ENCODE peak calls at places on chromosomes 16 and 17, in six cellular contexts. R is cardiac fibroblast, O is MM.1S, E is WTC11, W is A549, V is cardiac muscle cell. J is an unnamed sample.

GRCh38 chr16:154223-155030 is 2.0 kb downstream of the HBZ start:
- DNase-seq in R (no peak), O (no peak), E (no peak), W (no peak), V (peak), J (peak)

GRCh38 chr17:58302919-58303551 is 22.3 kb upstream of the MPO start:
- DNase-seq in R (no peak), O (no peak), E (no peak), W (no peak), V (no peak), J (peak)

GRCh38 chr16:89953671-89954406 is 5.3 kb downstream of the DEF8 start:
- DNase-seq in R (no peak), O (no peak), E (no peak), W (no peak), V (no peak), J (peak)

GRCh38 chr17:76337413-76337777 is 16.3 kb downstream of the PRPSAP1 start:
- DNase-seq in R (peak), O (no peak), E (no peak), W (no peak), V (no peak), J (no peak)

GRCh38 chr17:81222620-81222905 is 202 bp downstream of the CEP131 start:
- DNase-seq in R (no peak), O (no peak), E (no peak), W (no peak), V (no peak), J (no peak)

GRCh38 chr16:68354816-68355215 is 44.0 kb downstream of the PRMT7 start:
- DNase-seq in R (no peak), O (no peak), E (no peak), W (no peak), V (no peak), J (no peak)

GRCh38 chr16:49587051-49587450 is 213.4 kb downstream of the C16orf78 start:
- DNase-seq in R (no peak), O (no peak), E (no peak), W (no peak), V (no peak), J (no peak)

GRCh38 chr16:86905302-86905701 is 327.0 kb downstream of the FOXL1 start:
- DNase-seq in R (no peak), O (no peak), E (no peak), W (no peak), V (no peak), J (no peak)

GRCh38 chr17:75617218-75617617 is 16.0 kb upstream of the SMIM5 start:
- DNase-seq in R (no peak), O (no peak), E (no peak), W (no peak), V (no peak), J (no peak)

GRCh38 chr17:63151981-63152523 is 186.0 kb downstream of the TANC2 start:
- DNase-seq in R (no peak), O (no peak), E (no peak), W (no peak), V (peak), J (no peak)

GRCh38 chr16:30032083-30032819 is 1.2 kb upstream of the TLCD3B start:
- DNase-seq in R (peak), O (peak), E (peak), W (peak), V (peak), J (peak)

GRCh38 chr16:58337090-58337444 is 42.2 kb upstream of the PRSS54 start:
- DNase-seq in R (no peak), O (no peak), E (no peak), W (no peak), V (no peak), J (no peak)

GRCh38 chr17:72118588-72119279 is 2.1 kb upstream of the SOX9 start:
- DNase-seq in R (peak), O (peak), E (peak), W (peak), V (peak), J (peak)

GRCh38 chr17:9768381-9768934 is 22.9 kb downstream of the DHRS7C start:
- DNase-seq in R (peak), O (no peak), E (no peak), W (peak), V (peak), J (peak)

GRCh38 chr17:7441202-7441705 is 1.9 kb downstream of the FGF11 start:
- DNase-seq in R (no peak), O (no peak), E (no peak), W (no peak), V (no peak), J (no peak)

GRCh38 chr17:7440113-7440822 is 956 bp downstream of the FGF11 start:
- DNase-seq in R (peak), O (no peak), E (peak), W (peak), V (peak), J (peak)

GRCh38 chr17:7442142-7442541 is 2.7 kb upstream of the CHRNB1 start:
- DNase-seq in R (no peak), O (no peak), E (no peak), W (no peak), V (no peak), J (no peak)

GRCh38 chr17:7439462-7440112 is at the start of gene FGF11:
- DNase-seq in R (no peak), O (no peak), E (no peak), W (no peak), V (peak), J (no peak)

DNA sequence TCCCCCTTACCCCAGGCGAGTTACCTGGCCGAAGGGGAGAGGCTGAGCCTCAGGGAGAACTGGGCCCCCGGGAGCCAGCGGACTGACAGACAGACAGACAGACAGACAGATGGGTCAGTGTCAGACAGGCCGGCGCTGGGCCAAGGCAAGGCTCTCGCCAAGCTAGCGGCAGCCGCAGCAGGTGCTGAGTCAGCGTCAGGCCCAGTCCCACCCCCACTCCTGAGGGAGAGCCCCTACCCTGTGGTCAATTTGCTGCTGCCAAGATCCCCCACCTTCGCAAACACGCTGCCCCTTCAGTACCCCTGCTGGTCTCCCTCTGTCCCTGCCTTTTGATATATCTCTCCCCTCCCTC is 1.5 kb downstream of the FGF11 start:
- DNase-seq in R (peak), O (no peak), E (peak), W (no peak), V (no peak), J (peak)
- TF ChIP-seq CTCF in R (peak), O (no peak), E (no peak), W (no peak), V (peak), J (no peak)

GRCh38 chr16:88310796-88311605 is 71.8 kb upstream of the ZNF469 start:
- DNase-seq in R (peak), O (no peak), E (no peak), W (no peak), V (no peak), J (no peak)

GRCh38 chr16:88309174-88309904 is 73.4 kb upstream of the ZNF469 start:
- DNase-seq in R (no peak), O (no peak), E (no peak), W (no peak), V (no peak), J (no peak)

GRCh38 chr16:88308441-88309173 is 74.2 kb upstream of the ZNF469 start:
- DNase-seq in R (no peak), O (no peak), E (no peak), W (no peak), V (no peak), J (no peak)

GRCh38 chr16:88312732-88313131 is 70.0 kb upstream of the ZNF469 start:
- DNase-seq in R (no peak), O (no peak), E (no peak), W (no peak), V (no peak), J (no peak)

GRCh38 chr16:88309905-88310259 is 72.9 kb upstream of the ZNF469 start:
- DNase-seq in R (no peak), O (no peak), E (peak), W (no peak), V (no peak), J (no peak)
- TF ChIP-seq CTCF in R (no peak), O (no peak), E (no peak), W (no peak), V (peak), J (peak)

GRCh38 chr16:54443352-54443751 is 156.8 kb upstream of the IRX3 start:
- DNase-seq in R (peak), O (no peak), E (no peak), W (no peak), V (no peak), J (no peak)
- TF ChIP-seq CTCF in R (no peak), O (no peak), E (no peak), W (no peak), V (no peak), J (no peak)

DNA sequence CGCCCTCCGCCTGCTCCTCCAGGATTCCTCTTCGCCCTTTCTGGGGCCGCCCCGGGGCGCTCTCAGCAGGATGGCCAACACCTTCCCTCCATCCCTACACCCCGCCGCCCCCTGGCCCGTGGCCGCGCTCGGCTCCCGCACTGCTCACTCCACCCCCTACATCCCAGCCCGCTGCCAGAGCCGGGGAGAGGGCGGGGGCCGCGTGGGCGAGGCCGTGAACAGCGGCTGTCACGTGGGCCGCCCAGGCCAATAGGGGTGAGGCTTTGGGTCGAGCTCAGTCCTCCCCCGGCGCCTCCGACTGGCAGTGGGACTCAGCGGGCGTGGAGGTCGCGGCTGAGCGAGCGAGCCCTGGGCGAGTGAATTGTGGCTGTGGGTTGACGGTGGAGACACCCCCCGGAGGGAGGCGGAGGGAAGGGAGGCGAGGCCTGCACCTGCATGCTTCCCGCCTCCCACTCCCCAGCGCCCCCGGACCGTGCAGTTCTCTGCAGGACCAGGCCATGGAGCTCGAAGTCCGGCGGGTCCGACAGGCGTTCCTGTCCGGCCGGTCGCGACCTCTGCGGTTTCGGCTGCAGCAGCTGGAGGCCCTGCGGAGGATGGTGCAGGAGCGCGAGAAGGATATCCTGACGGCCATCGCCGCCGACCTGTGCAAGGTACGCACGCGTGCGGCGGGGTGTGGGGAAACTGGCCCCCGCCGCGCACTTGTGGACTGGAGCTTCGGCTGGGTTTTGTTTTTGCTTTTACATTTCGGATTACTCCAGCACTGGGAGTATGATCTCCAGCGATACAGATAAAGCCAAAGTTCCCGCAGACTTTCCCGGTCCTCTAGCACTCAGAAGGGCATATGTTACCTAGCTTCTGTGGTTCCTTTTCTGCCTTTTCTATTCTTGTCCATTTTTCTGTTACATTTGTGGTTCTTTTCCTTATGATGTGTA is at the start of gene ALDH3A2:
- DNase-seq in R (peak), O (peak), E (peak), W (peak), V (peak), J (peak)
- TF ChIP-seq CTCF in R (peak), O (peak), E (no peak), W (peak), V (peak), J (no peak)

GRCh38 chr17:42796066-42796758 is 2.3 kb downstream of the COA3 start:
- DNase-seq in R (no peak), O (no peak), E (no peak), W (no peak), V (no peak), J (no peak)

GRCh38 chr17:42797067-42798007 is 1.2 kb downstream of the COA3 start:
- DNase-seq in R (peak), O (no peak), E (no peak), W (no peak), V (no peak), J (no peak)

GRCh38 chr17:42798011-42798382 is 507 bp downstream of the COA3 start:
- DNase-seq in R (peak), O (no peak), E (no peak), W (no peak), V (no peak), J (no peak)

GRCh38 chr17:42795465-42795864 is 3.0 kb downstream of the COA3 start:
- DNase-seq in R (no peak), O (no peak), E (no peak), W (no peak), V (no peak), J (no peak)

GRCh38 chr17:42798383-42799380 is at the start of the genes CNTD1 and COA3:
- DNase-seq in R (peak), O (peak), E (peak), W (peak), V (peak), J (peak)
- TF ChIP-seq CTCF in R (no peak), O (no peak), E (no peak), W (no peak), V (no peak), J (no peak)

GRCh38 chr16:57092786-57093301 is 461 bp downstream of the CPNE2 start:
- DNase-seq in R (peak), O (peak), E (peak), W (no peak), V (peak), J (peak)
- TF ChIP-seq CTCF in R (peak), O (peak), E (peak), W (peak), V (peak), J (peak)

GRCh38 chr16:75481475-75481874 is 13.8 kb downstream of the CHST6 start:
- DNase-seq in R (no peak), O (no peak), E (no peak), W (peak), V (no peak), J (no peak)
- TF ChIP-seq CTCF in R (no peak), O (no peak), E (no peak), W (peak), V (no peak), J (no peak)

J was measured in GM13976.